ENCODE peak calls at places on chromosomes 12 and 14, in eight cellular contexts. D is astrocyte, L is SK-N-SH, Q is PC-9, Z is GM23338, H is Karpas-422, T is HCT116, P is IMR-90. J is an unnamed sample.

GRCh38 chr12:96371138-96371786 is 29.0 kb downstream of the CDK17 start:
- DNase-seq in D (no peak), L (no peak), Q (no peak), Z (no peak), H (no peak), T (no peak), P (no peak), J (peak)

GRCh38 chr14:96181188-96181762 is 23.4 kb upstream of the BDKRB2 start:
- DNase-seq in D (no peak), L (no peak), Q (no peak), Z (no peak), H (no peak), T (no peak), P (no peak), J (no peak)

GRCh38 chr12:39205969-39206368 is 237.0 kb downstream of the KIF21A start:
- DNase-seq in D (no peak), L (no peak), Q (no peak), Z (no peak), H (no peak), T (no peak), P (no peak), J (peak)

GRCh38 chr14:38828183-38828877 is 274.7 kb downstream of the SEC23A start:
- DNase-seq in D (no peak), L (no peak), Q (no peak), Z (no peak), H (no peak), T (no peak), P (no peak), J (no peak)

GRCh38 chr14:68191567-68192321 is 372.2 kb downstream of the RAD51B start:
- DNase-seq in D (peak), L (no peak), Q (peak), Z (peak), H (no peak), T (peak), P (peak), J (no peak)

GRCh38 chr12:52041032-52041431 is 10.2 kb upstream of the NR4A1 start:
- DNase-seq in D (no peak), L (no peak), Q (no peak), Z (no peak), H (no peak), T (no peak), P (no peak), J (no peak)

GRCh38 chr14:96662116-96662901 is 134.9 kb upstream of the VRK1 start:
- DNase-seq in D (peak), L (no peak), Q (no peak), Z (no peak), H (no peak), T (no peak), P (no peak), J (no peak)

GRCh38 chr12:99985129-99985570 is 414 bp upstream of the ANKS1B start:
- DNase-seq in D (no peak), L (no peak), Q (no peak), Z (no peak), H (peak), T (no peak), P (no peak), J (peak)

GRCh38 chr12:53052419-53053222 is 2.8 kb downstream of the TNS2 start:
- DNase-seq in D (peak), L (no peak), Q (no peak), Z (no peak), H (no peak), T (no peak), P (peak), J (no peak)

GRCh38 chr12:27186240-27186839 is 57.7 kb upstream of the STK38L start:
- DNase-seq in D (peak), L (no peak), Q (no peak), Z (no peak), H (no peak), T (no peak), P (peak), J (no peak)

GRCh38 chr14:88013750-88014349 is 8.9 kb downstream of the GPR65 start:
- DNase-seq in D (peak), L (peak), Q (peak), Z (peak), H (peak), T (peak), P (peak), J (peak)
- H3K4me2 ChIP-seq in D (no peak), L (no peak), Q (no peak), Z (no peak), H (peak), T (no peak), P (no peak), J (no peak)

DNA sequence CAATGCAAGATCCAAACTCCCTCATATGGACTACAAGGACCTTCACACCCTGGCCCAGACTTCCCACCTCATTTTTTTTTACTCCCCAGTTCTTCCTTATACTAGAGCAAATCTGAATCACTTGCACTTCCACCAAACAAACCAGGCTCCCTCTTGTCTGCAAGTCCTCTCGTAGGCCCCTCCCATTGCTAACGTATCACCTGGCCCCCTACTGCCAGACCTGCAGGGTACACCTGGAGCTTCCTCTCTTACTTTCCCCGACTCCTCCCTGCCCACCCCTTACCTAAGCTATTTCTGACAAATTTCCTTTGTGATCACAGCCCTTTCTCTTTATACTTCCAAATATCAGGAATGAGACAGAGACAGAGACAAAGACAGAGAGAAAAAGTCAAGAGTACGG is 463.9 kb downstream of the GALC start:
- DNase-seq in D (no peak), L (no peak), Q (no peak), Z (peak), H (no peak), T (no peak), P (no peak), J (no peak)
- H3K4me3 ChIP-seq in D (no peak), L (no peak), Q (no peak), Z (no peak), H (no peak), T (no peak), P (no peak), J (no peak)

DNA sequence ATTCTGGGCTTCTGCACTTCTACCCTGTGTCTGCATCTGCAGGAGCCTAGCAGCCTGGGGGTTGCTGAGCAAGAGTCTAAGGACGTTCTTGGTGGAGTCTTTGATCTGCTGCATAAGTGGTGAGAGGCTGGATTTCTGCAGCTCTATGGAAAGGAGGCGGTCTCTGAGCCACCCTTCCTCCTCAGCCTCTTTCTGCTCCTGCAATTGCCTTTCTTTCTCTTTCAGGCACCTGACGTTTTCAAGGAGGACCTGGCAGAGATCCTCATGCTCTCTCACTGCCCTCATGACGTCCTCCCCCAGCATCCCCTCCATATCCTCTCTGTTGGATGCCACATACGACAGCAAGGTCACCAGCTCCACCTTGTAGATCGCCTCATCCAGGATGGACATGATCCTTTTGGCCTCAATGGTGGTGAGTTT is 13.6 kb upstream of the TPCN1 start:
- DNase-seq in D (no peak), L (no peak), Q (no peak), Z (no peak), H (peak), T (no peak), P (no peak), J (no peak)
- H2AFZ ChIP-seq in D (no peak), L (peak), Q (no peak), Z (no peak), H (peak), T (no peak), P (no peak), J (no peak)

GRCh38 chr12:123164710-123165261 is 13.9 kb upstream of the PITPNM2 start:
- DNase-seq in D (no peak), L (no peak), Q (no peak), Z (no peak), H (no peak), T (no peak), P (no peak), J (no peak)
- H3K4me2 ChIP-seq in D (no peak), L (no peak), Q (no peak), Z (no peak), H (no peak), T (no peak), P (no peak), J (no peak)